ENCODE peak calls at places on chromosome 5, in nine cellular contexts. H, Y, Q, P, D, S, Z, C and R are unnamed samples.

GRCh38 chr5:33736510-33736909 is 155.3 kb downstream of the ADAMTS12 start:
- DNase-seq in D (peak), H (no peak), P (peak), Z (peak), S (no peak), C (peak), Q (no peak), Y (no peak), R (no peak)

GRCh38 chr5:92265804-92266203 is 882.7 kb upstream of the ARRDC3 start:
- DNase-seq in H (no peak), S (no peak), C (no peak), Q (no peak), Y (no peak), D (no peak), Z (no peak), P (no peak), R (no peak)

GRCh38 chr5:27450607-27451006 is 412.2 kb upstream of the CDH9 start:
- DNase-seq in P (peak), Y (no peak), D (peak), Z (peak), H (no peak), Q (no peak), C (no peak), S (no peak), R (no peak)

GRCh38 chr5:73232266-73233041 is 59.5 kb downstream of the TMEM174 start:
- DNase-seq in Z (no peak), D (no peak), Q (no peak), P (no peak), Y (no peak), S (no peak), H (no peak), C (no peak), R (peak)

GRCh38 chr5:155587458-155587857 is 573.9 kb downstream of the KIF4B start:
- DNase-seq in D (no peak), Z (no peak), P (no peak), H (no peak), C (no peak), Q (no peak), Y (no peak), S (no peak), R (no peak)

GRCh38 chr5:131671994-131672655 is 37.1 kb upstream of the RAPGEF6 start:
- DNase-seq in S (no peak), Z (peak), Q (no peak), C (no peak), P (peak), D (peak), H (no peak), Y (no peak), R (no peak)

GRCh38 chr5:57117601-57118000 is 56.3 kb upstream of the GPBP1 start:
- DNase-seq in H (no peak), D (peak), Y (no peak), P (no peak), Z (no peak), Q (no peak), S (no peak), C (no peak), R (no peak)

GRCh38 chr5:131634666-131634995 is 398 bp downstream of the RAPGEF6 start:
- DNase-seq in C (no peak), Z (peak), S (peak), P (peak), Y (peak), D (peak), Q (no peak), H (peak), R (peak)

GRCh38 chr5:56200856-56201638 is 32.1 kb downstream of the ANKRD55 start:
- DNase-seq in C (peak), S (no peak), Z (peak), Y (peak), Q (no peak), P (peak), H (peak), D (peak), R (peak)

GRCh38 chr5:129904102-129904666 is at the start of gene CHSY3:
- DNase-seq in D (peak), Q (peak), H (no peak), P (peak), Y (peak), S (peak), Z (peak), C (peak), R (peak)

GRCh38 chr5:38207343-38207742 is 51.0 kb upstream of the EGFLAM start:
- DNase-seq in C (no peak), Y (no peak), Q (no peak), H (no peak), S (no peak), D (peak), Z (no peak), P (peak), R (no peak)

GRCh38 chr5:25544652-25545249 is 900.0 kb upstream of the CDH10 start:
- DNase-seq in P (no peak), S (no peak), H (peak), Z (no peak), Y (peak), D (peak), C (peak), Q (no peak), R (peak)

GRCh38 chr5:83802686-83803085 is 82.0 kb upstream of the HAPLN1 start:
- DNase-seq in H (no peak), Y (no peak), Z (peak), S (no peak), P (peak), C (no peak), D (no peak), Q (no peak), R (no peak)

GRCh38 chr5:61301820-61302563 is 30.1 kb upstream of the ZSWIM6 start:
- DNase-seq in Z (peak), S (no peak), H (no peak), Q (peak), D (peak), P (peak), C (peak), Y (no peak), R (no peak)

DNA sequence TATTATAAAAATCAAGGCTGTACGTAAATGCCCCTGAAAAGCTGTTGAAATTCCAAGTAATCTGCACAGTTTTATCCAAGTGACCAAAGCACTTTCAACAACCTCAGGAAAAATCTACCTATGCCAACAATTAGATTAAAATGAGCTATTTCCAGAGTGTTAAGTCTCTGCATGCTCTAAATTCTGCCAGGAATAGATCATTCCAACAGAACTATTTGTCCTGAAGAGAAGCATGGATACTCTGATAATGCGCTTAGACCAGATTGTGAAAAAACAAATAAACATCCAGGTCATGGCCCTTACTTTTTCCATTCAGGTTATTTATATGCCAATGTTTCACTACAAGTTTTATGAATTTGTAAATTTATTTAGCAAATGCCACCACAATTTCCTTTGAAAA is 59.1 kb downstream of the PLK2 start:
- DNase-seq in C (no peak), Y (no peak), S (no peak), P (no peak), Z (no peak), D (no peak), Q (no peak), H (no peak), R (no peak)
- TF ChIP-seq CTCF in C (no peak), Y (no peak), S (no peak), P (no peak), Z (no peak), D (no peak), Q (no peak), H (no peak), R (no peak)

DNA sequence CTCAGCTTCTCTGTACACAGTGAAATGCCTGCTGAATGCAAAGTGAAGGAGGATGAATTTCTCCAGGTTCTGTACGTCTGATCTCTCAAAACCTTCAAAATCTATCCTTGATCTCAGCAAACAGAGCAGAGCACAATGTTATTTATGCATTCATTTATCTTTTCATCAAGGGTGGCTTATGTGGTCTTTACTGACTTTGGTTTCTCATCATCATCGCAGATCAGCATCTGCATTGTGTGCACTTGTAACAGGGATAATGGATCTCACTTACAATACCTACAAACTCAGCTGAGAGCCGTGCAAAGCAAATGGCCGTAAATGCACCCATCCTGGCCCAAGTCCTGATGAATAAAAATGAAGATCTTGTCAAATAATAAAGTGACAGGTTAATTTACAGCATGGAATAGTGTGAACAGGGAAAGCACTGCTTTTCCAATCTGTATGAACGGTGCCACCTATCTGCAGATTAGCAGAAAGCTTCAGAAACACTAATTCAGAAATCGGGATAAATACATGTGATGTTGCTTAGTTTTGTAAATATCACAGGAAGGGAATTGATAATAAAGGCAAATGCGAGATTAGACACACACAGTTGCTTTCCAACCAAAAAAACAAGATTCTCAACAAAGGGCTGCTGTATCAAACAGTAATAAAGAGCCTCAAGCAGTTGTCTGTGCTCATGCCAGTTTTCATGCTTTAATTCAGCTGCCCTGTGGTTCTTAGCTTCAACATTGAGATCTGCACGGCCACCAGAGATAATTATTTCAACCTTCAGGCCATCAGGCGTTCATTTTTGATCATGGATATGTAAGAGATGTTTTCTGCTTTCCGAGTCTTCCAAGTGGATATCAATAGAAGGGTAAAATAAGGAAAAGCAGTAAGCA is 153.3 kb upstream of the POU5F2 start:
- DNase-seq in Z (peak), D (peak), Y (no peak), H (no peak), Q (no peak), P (peak), C (no peak), S (no peak), R (no peak)
- TF ChIP-seq CTCF in Z (peak), D (peak), Y (no peak), H (peak), Q (peak), P (peak), C (peak), S (no peak), R (peak)

GRCh38 chr5:36876965-36877666 is 547 bp downstream of the NIPBL start:
- DNase-seq in Z (peak), S (peak), C (no peak), Y (peak), H (peak), D (peak), Q (peak), P (peak), R (peak)
- TF ChIP-seq CTCF in Z (no peak), S (no peak), C (no peak), Y (no peak), H (no peak), D (no peak), Q (no peak), P (no peak), R (no peak)

GRCh38 chr5:127907907-127908306 is 175.7 kb upstream of the SLC12A2 start:
- DNase-seq in Z (no peak), D (no peak), Y (no peak), S (no peak), H (peak), Q (no peak), C (no peak), P (no peak), R (no peak)
- TF ChIP-seq CTCF in Z (no peak), D (no peak), Y (no peak), S (no peak), H (peak), Q (no peak), C (no peak), P (no peak), R (no peak)

GRCh38 chr5:32173394-32174010 is 617 bp downstream of the GOLPH3 start:
- DNase-seq in Q (peak), D (peak), P (peak), S (peak), H (peak), Y (peak), Z (peak), C (no peak), R (no peak)

GRCh38 chr5:32172908-32173393 is 1.2 kb downstream of the GOLPH3 start:
- DNase-seq in S (no peak), P (no peak), H (peak), Y (no peak), Z (no peak), C (no peak), D (no peak), Q (no peak), R (no peak)

GRCh38 chr5:32170303-32171170 is 3.6 kb downstream of the GOLPH3 start:
- DNase-seq in Z (peak), Q (no peak), C (no peak), D (peak), P (peak), Y (no peak), H (no peak), S (no peak), R (no peak)

GRCh38 chr5:32168460-32169033 is 5.6 kb downstream of the GOLPH3 start:
- DNase-seq in Y (no peak), H (no peak), Q (no peak), P (no peak), Z (peak), C (no peak), S (no peak), D (peak), R (no peak)

GRCh38 chr5:32174011-32174866 is at the start of gene GOLPH3:
- DNase-seq in Y (peak), D (peak), C (no peak), S (peak), P (peak), Z (peak), H (peak), Q (peak), R (peak)
- TF ChIP-seq CTCF in Y (no peak), D (no peak), C (no peak), S (peak), P (no peak), Z (peak), H (no peak), Q (no peak), R (no peak)